ENCODE peak calls at places on chromosomes 12 and 14, in nine cellular contexts. Z, F, K, E, R, P, X, D and T are unnamed samples.

GRCh38 chr14:50831704-50832130 is 755 bp upstream of the NIN start:
- DNase-seq in Z (no peak), P (no peak), E (peak), K (no peak), R (no peak), D (no peak), X (no peak), F (no peak), T (no peak)

GRCh38 chr12:92597997-92598396 is 104.8 kb upstream of the PLEKHG7 start:
- DNase-seq in D (no peak), K (no peak), X (no peak), E (peak), P (peak), R (peak), F (no peak), Z (peak), T (peak)

GRCh38 chr12:5003025-5003666 is 40.5 kb upstream of the KCNA5 start:
- DNase-seq in Z (peak), F (peak), P (peak), X (peak), E (peak), R (peak), K (peak), D (peak), T (peak)

GRCh38 chr12:107760207-107760816 is 625 bp downstream of the PRDM4 start:
- DNase-seq in D (no peak), X (peak), E (peak), K (peak), R (peak), F (peak), Z (peak), P (peak), T (peak)

GRCh38 chr12:25151476-25151875 is 43.5 kb downstream of the DNAI7 start:
- DNase-seq in K (peak), X (peak), Z (peak), D (peak), R (peak), E (peak), P (peak), F (no peak), T (peak)

GRCh38 chr12:132329036-132329738 is at the start of gene GALNT9:
- DNase-seq in E (peak), R (no peak), Z (no peak), X (peak), F (no peak), P (no peak), D (no peak), K (peak), T (no peak)

GRCh38 chr12:6863586-6864321 is 3.6 kb upstream of the TPI1 start:
- DNase-seq in R (no peak), F (no peak), E (peak), X (no peak), Z (no peak), P (no peak), D (no peak), K (no peak), T (no peak)

GRCh38 chr14:55665067-55665700 is 85.2 kb downstream of the KTN1 start:
- DNase-seq in K (no peak), P (no peak), Z (no peak), D (no peak), R (no peak), F (no peak), E (peak), X (no peak), T (no peak)

GRCh38 chr12:15253990-15254389 is 32.8 kb upstream of the RERG start:
- DNase-seq in K (no peak), E (no peak), P (no peak), R (no peak), D (no peak), F (no peak), Z (no peak), X (no peak), T (no peak)

GRCh38 chr14:58862421-58862820 is 224.7 kb downstream of the DACT1 start:
- DNase-seq in R (no peak), E (no peak), F (no peak), K (no peak), D (no peak), X (no peak), Z (no peak), P (no peak), T (no peak)

GRCh38 chr12:112303004-112303403 is 79.2 kb downstream of the HECTD4 start:
- DNase-seq in E (peak), D (no peak), X (no peak), K (no peak), P (peak), R (peak), F (peak), Z (peak), T (peak)

GRCh38 chr14:89861630-89862029 is 92.9 kb downstream of the EFCAB11 start:
- DNase-seq in K (no peak), F (no peak), P (no peak), D (no peak), X (no peak), R (no peak), Z (no peak), E (no peak), T (no peak)

GRCh38 chr14:88386395-88386794 is 938 bp downstream of the SPATA7 start:
- DNase-seq in F (no peak), X (no peak), D (no peak), R (no peak), E (no peak), Z (no peak), K (no peak), P (no peak), T (no peak)

GRCh38 chr12:108616941-108617858 is 16.5 kb downstream of the SELPLG start:
- DNase-seq in K (no peak), D (peak), X (no peak), Z (peak), F (peak), E (peak), P (no peak), R (peak), T (no peak)

GRCh38 chr12:1122803-1123202 is 131.8 kb downstream of the ERC1 start:
- DNase-seq in D (no peak), K (no peak), R (no peak), E (no peak), P (no peak), Z (no peak), X (no peak), F (peak), T (no peak)

GRCh38 chr14:54577977-54578376 is 11.0 kb downstream of the SAMD4A start:
- DNase-seq in F (no peak), R (no peak), E (peak), K (no peak), X (no peak), Z (no peak), P (no peak), D (no peak), T (no peak)

GRCh38 chr14:35161231-35161630 is 38.9 kb downstream of the PRORP start:
- DNase-seq in F (peak), E (no peak), D (no peak), K (no peak), Z (peak), P (peak), R (peak), X (no peak), T (peak)

GRCh38 chr12:90152897-90153624 is 444.4 kb upstream of the ATP2B1 start:
- DNase-seq in R (no peak), E (no peak), D (no peak), F (no peak), X (peak), K (no peak), Z (peak), P (peak), T (no peak)

GRCh38 chr12:118398878-118399277 is 22.5 kb downstream of the SUDS3 start:
- DNase-seq in P (no peak), D (no peak), K (no peak), R (no peak), X (no peak), E (no peak), F (no peak), Z (no peak), T (no peak)

GRCh38 chr12:54981796-54982195 is 2.8 kb downstream of the TESPA1 start:
- DNase-seq in P (no peak), F (no peak), Z (no peak), E (no peak), R (no peak), K (no peak), D (no peak), X (no peak), T (no peak)

GRCh38 chr14:106395460-106396050 is 869.2 kb downstream of the TMEM121 start:
- DNase-seq in F (no peak), E (no peak), R (no peak), K (no peak), D (no peak), Z (peak), P (no peak), X (no peak), T (no peak)

GRCh38 chr12:103772367-103773108 is 68.5 kb downstream of the NT5DC3 start:
- DNase-seq in D (no peak), K (no peak), P (no peak), R (no peak), F (no peak), Z (no peak), E (no peak), X (no peak), T (no peak)

GRCh38 chr12:103768467-103769123 is 72.4 kb downstream of the NT5DC3 start:
- DNase-seq in P (no peak), E (no peak), Z (no peak), D (no peak), K (no peak), X (peak), F (no peak), R (no peak), T (no peak)

GRCh38 chr12:103769240-103769945 is 71.6 kb downstream of the NT5DC3 start:
- DNase-seq in P (no peak), R (no peak), X (peak), E (no peak), F (no peak), Z (no peak), D (no peak), K (no peak), T (no peak)

GRCh38 chr12:103773109-103773905 is 67.7 kb downstream of the NT5DC3 start:
- DNase-seq in R (no peak), D (no peak), P (no peak), E (peak), F (no peak), Z (no peak), X (no peak), K (no peak), T (no peak)

DNA sequence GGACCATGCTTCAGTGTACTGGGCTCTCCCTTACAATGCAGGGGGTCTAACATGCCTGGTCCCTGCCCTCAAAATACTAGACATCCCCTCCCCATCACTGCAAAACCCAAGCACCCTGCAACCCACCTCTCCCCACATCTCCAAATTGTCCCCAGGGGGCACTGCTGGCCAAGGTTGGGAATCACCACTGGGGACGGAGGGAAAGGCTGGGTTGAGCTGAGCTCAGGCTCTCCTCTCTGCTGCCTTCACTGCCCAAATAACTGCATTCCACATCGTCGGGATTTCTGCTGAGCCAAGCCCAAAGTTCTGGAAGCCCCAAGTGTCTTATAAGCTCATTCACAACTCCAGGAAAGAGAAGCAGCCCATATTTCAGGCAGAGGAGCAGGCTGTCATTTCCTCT is 69.6 kb downstream of the NT5DC3 start:
- DNase-seq in P (peak), X (peak), Z (peak), D (no peak), R (no peak), E (peak), F (no peak), K (peak), T (peak)
- TF ChIP-seq CTCF in P (peak), X (peak), Z (peak), D (peak), R (peak), E (peak), F (no peak), K (peak), T (peak)

DNA sequence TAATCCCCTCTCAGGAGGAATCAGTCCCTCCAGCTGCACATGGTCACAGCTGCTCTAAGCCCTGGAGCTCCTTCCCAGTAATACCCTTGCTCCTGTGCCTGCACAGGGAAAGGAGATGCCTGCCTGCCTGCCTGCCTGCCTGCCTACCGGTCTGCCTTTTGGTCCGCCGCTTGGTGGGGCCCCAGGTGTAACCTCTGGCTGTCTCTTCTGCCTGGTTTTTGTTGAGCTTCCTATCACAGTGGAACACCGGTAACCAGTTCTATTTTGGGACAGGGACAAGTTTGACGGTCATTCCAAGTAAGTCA is 99.8 kb downstream of the DAD1 start:
- DNase-seq in F (no peak), Z (no peak), D (no peak), E (no peak), P (no peak), R (no peak), X (no peak), K (no peak), T (no peak)
- TF ChIP-seq CTCF in F (no peak), Z (no peak), D (no peak), E (no peak), P (no peak), R (no peak), X (no peak), K (no peak), T (no peak)

GRCh38 chr12:10067942-10068341 is 30.8 kb downstream of the CLEC1A start:
- DNase-seq in X (no peak), K (peak), Z (no peak), D (no peak), R (peak), E (no peak), F (no peak), P (no peak), T (no peak)

GRCh38 chr12:10067259-10067658 is 31.5 kb downstream of the CLEC1A start:
- DNase-seq in F (no peak), R (no peak), Z (no peak), X (no peak), K (no peak), E (no peak), P (no peak), D (no peak), T (no peak)

GRCh38 chr12:10068634-10069033 is 30.2 kb downstream of the CLEC1A start:
- DNase-seq in E (no peak), Z (no peak), X (no peak), R (no peak), F (no peak), P (peak), K (peak), D (no peak), T (no peak)

GRCh38 chr12:10069099-10069498 is 29.7 kb downstream of the CLEC1A start:
- DNase-seq in R (no peak), P (peak), Z (peak), X (no peak), D (no peak), F (no peak), K (no peak), E (peak), T (no peak)

GRCh38 chr12:10065241-10065640 is 33.5 kb downstream of the CLEC1A start:
- DNase-seq in Z (no peak), X (no peak), K (no peak), D (no peak), E (no peak), P (peak), R (peak), F (no peak), T (peak)
- TF ChIP-seq CTCF in Z (no peak), X (no peak), K (no peak), D (no peak), E (no peak), P (no peak), R (no peak), F (no peak), T (no peak)

GRCh38 chr14:95334044-95334443 is 14.3 kb upstream of the CLMN start:
- DNase-seq in K (no peak), X (no peak), P (no peak), F (no peak), Z (no peak), E (no peak), D (no peak), R (no peak), T (no peak)
- TF ChIP-seq CTCF in K (no peak), X (peak), P (no peak), F (no peak), Z (no peak), E (no peak), D (no peak), R (no peak), T (no peak)

GRCh38 chr14:105374389-105374788 is 23.9 kb upstream of the TEX22 start:
- DNase-seq in Z (peak), K (no peak), R (peak), X (no peak), F (no peak), P (peak), E (no peak), D (no peak), T (peak)

GRCh38 chr14:105377555-105378182 is 20.7 kb upstream of the TEX22 start:
- DNase-seq in X (peak), E (no peak), F (no peak), Z (no peak), K (no peak), D (no peak), P (no peak), R (no peak), T (no peak)

GRCh38 chr14:105376521-105377440 is 21.6 kb upstream of the TEX22 start:
- DNase-seq in K (no peak), F (no peak), R (no peak), Z (no peak), X (peak), E (no peak), D (no peak), P (no peak), T (no peak)

GRCh38 chr14:105378199-105378598 is 20.1 kb upstream of the TEX22 start:
- DNase-seq in X (no peak), P (no peak), F (no peak), Z (no peak), R (no peak), D (no peak), E (no peak), K (no peak), T (no peak)

DNA sequence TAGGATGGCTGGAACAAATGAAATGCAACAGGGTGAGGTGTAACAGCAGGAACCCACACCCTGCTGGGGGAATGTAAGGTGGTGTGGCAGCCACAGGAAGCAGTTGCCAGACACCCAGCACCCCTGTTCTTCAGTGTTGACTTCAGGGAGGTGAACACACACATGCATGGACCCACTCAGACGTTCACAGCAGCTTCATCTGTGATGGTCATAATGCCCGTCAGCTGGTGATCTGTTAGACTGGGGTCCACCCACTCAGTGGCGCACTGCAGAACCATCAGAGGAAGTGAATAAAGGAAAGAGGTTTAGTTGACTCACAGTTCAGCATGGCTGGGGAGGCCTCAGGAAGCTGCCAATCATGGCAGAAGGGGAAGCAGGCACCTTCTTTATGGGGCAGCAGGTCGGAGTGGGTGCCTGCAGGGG is 22.7 kb upstream of the TEX22 start:
- DNase-seq in P (no peak), E (peak), R (no peak), K (no peak), F (peak), D (no peak), Z (no peak), X (no peak), T (peak)
- TF ChIP-seq CTCF in P (no peak), E (no peak), R (no peak), K (no peak), F (no peak), D (no peak), Z (no peak), X (no peak), T (no peak)

DNA sequence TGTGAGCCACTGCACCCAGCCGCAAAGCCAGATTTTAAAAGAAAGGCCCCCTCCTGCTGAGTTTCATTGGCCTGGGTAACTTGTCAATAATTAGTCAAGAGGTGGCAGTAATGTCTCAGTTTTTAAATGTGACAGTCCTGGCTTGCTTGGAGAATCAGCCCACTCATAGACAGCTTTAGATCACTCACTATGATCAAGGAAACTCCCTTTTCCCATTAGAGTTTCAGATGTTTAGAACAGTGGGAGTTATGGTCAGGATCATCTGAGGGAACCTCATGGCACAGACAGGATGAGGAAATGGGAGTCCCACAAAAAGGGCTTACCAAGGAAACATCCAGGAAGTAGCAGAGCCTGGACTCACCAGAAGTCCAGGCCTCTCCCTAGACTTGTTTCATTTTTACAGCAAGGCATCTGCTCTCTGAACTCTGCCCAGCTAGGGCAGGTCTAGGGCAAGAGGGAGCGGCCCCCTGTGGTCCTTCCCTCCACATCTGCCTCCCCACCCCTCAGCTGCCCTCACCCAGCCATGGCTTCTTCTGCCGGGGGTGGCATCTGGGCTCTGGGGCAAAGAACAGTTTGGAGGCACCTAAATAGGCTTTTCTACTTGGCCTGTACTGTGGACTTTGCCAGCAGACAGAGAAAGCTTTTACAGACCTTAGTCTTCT is 11.2 kb downstream of the BCL2L14 start:
- DNase-seq in X (peak), E (peak), R (peak), Z (peak), F (no peak), D (no peak), P (peak), K (peak), T (peak)
- TF ChIP-seq CTCF in X (peak), E (peak), R (peak), Z (peak), F (no peak), D (peak), P (peak), K (no peak), T (no peak)